ENCODE peak calls at places on chromosomes 7 and 10, in eight cellular contexts. N is GM13977, H is BE2C, R is WTC11, U is psoas muscle, V is neural crest cell, W is left lung, S is HFF-Myc. L is an unnamed sample.

GRCh38 chr7:74191231-74191630 is 17.1 kb downstream of the EIF4H start:
- DNase-seq in N (no peak), H (no peak), R (no peak), U (no peak), V (no peak), W (no peak), S (no peak), L (no peak)

GRCh38 chr10:101752241-101752640 is 23.7 kb downstream of the FGF8 start:
- DNase-seq in N (no peak), H (no peak), R (no peak), U (no peak), V (no peak), W (no peak), S (no peak), L (no peak)

GRCh38 chr7:128810473-128810872 is 18.7 kb downstream of the CCDC136 start:
- DNase-seq in N (no peak), H (no peak), R (no peak), U (no peak), V (no peak), W (no peak), S (no peak), L (no peak)

GRCh38 chr7:155753446-155753965 is 58.8 kb downstream of the SHH start:
- DNase-seq in N (no peak), H (no peak), R (no peak), U (no peak), V (no peak), W (no peak), S (no peak), L (no peak)

GRCh38 chr10:131983780-131984179 is 2.1 kb upstream of the BNIP3 start:
- DNase-seq in N (no peak), H (no peak), R (no peak), U (no peak), V (no peak), W (no peak), S (peak), L (no peak)

GRCh38 chr10:31030216-31030615 is 1.4 kb downstream of the ZNF438 start:
- DNase-seq in N (no peak), H (no peak), R (no peak), U (no peak), V (no peak), W (no peak), S (no peak), L (no peak)

GRCh38 chr7:87920578-87920977 is 13.5 kb upstream of the ADAM22 start:
- DNase-seq in N (no peak), H (no peak), R (peak), U (no peak), V (no peak), W (no peak), S (no peak), L (no peak)

GRCh38 chr10:80477813-80478212 is 23.7 kb downstream of the TSPAN14 start:
- DNase-seq in N (no peak), H (no peak), R (no peak), U (no peak), V (no peak), W (no peak), S (peak), L (no peak)

GRCh38 chr10:112456533-112456932 is 9.5 kb downstream of the VTI1A start:
- DNase-seq in N (no peak), H (no peak), R (no peak), U (no peak), V (no peak), W (no peak), S (no peak), L (no peak)

GRCh38 chr7:139776486-139777303 is 1.1 kb downstream of the HIPK2 start:
- DNase-seq in N (peak), H (peak), R (no peak), U (no peak), V (peak), W (no peak), S (no peak), L (no peak)

GRCh38 chr7:151572136-151572535 is 52.4 kb upstream of the RHEB start:
- DNase-seq in N (no peak), H (no peak), R (no peak), U (no peak), V (no peak), W (no peak), S (no peak), L (no peak)

GRCh38 chr7:152513861-152514770 is 78.3 kb upstream of the KMT2C start:
- DNase-seq in N (no peak), H (no peak), R (no peak), U (no peak), V (no peak), W (no peak), S (no peak), L (no peak)

GRCh38 chr10:70843333-70843732 is 27.6 kb downstream of the SGPL1 start:
- DNase-seq in N (no peak), H (no peak), R (no peak), U (no peak), V (no peak), W (no peak), S (no peak), L (no peak)

GRCh38 chr10:14131261-14131960 is 199.3 kb downstream of the FRMD4A start:
- DNase-seq in N (no peak), H (no peak), R (no peak), U (no peak), V (no peak), W (no peak), S (no peak), L (no peak)

GRCh38 chr7:102262536-102262935 is 24.1 kb upstream of the SH2B2 start:
- DNase-seq in N (no peak), H (no peak), R (no peak), U (no peak), V (no peak), W (no peak), S (no peak), L (no peak)

GRCh38 chr7:152735443-152736004 is 24.0 kb upstream of the ACTR3B start:
- DNase-seq in N (no peak), H (peak), R (no peak), U (no peak), V (no peak), W (no peak), S (peak), L (no peak)

GRCh38 chr10:60222060-60222459 is 167.6 kb downstream of the ANK3 start:
- DNase-seq in N (no peak), H (no peak), R (no peak), U (peak), V (no peak), W (no peak), S (no peak), L (no peak)

GRCh38 chr7:100604078-100604975 is 2.2 kb downstream of the PCOLCE start:
- DNase-seq in N (peak), H (peak), R (peak), U (peak), V (peak), W (peak), S (no peak), L (peak)

GRCh38 chr10:43739171-43739570 is 90.5 kb upstream of the ZNF32 start:
- DNase-seq in N (no peak), H (no peak), R (no peak), U (no peak), V (no peak), W (no peak), S (peak), L (no peak)

GRCh38 chr10:60148266-60148840 is 241.3 kb downstream of the ANK3 start:
- DNase-seq in N (no peak), H (no peak), R (no peak), U (no peak), V (no peak), W (no peak), S (peak), L (no peak)

GRCh38 chr10:7405637-7406036 is 5.2 kb downstream of the SFMBT2 start:
- DNase-seq in N (no peak), H (no peak), R (no peak), U (no peak), V (no peak), W (no peak), S (no peak), L (no peak)

GRCh38 chr10:97851341-97852001 is 1.8 kb downstream of the GOLGA7B start:
- DNase-seq in N (no peak), H (no peak), R (no peak), U (no peak), V (no peak), W (no peak), S (no peak), L (no peak)

GRCh38 chr7:4527988-4528641 is 154.0 kb upstream of the FOXK1 start:
- DNase-seq in N (no peak), H (no peak), R (no peak), U (no peak), V (no peak), W (no peak), S (peak), L (no peak)

GRCh38 chr7:132964886-132965285 is 117.0 kb downstream of the CHCHD3 start:
- DNase-seq in N (no peak), H (no peak), R (no peak), U (no peak), V (no peak), W (no peak), S (no peak), L (no peak)

DNA sequence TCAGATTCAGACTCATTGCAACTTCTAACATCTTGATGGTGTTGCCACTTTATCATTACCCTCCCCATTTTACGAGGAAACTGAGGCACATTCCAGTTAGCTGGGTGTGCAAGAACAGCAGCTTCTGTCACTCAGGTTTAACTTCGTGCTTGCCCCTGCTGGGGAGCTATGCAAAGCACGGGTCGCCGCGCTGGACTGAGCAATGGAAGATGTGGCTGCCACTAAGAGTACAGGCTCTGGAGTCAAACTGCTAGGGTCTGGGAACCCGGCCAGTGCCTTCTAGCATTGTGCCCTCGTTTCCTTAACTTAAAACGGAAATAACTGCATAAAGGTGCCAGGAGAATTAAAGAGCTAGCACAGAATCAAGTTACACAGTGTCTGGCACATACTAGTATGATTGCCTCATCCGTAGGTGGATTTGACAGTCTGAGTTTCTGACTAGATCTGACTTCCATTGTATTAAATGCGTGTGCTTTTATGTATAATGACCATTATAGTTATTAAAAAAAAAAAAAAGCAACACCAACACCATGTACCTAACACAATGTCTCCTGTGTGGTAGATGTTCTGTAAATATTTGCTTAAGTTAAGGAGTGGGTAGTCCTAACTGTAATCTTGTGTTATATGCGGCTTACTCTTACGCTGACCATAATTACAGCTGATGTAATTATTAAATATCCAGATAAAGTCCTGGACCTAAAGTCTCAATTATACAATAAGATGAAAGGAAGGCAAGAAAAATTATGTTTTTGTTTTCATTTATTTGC is 842 bp downstream of the ZNF22 start:
- DNase-seq in N (peak), H (peak), R (no peak), U (peak), V (no peak), W (peak), S (no peak), L (peak)
- TF ChIP-seq CTCF in N (no peak), H (no peak), R (no peak), U (peak), V (peak), W (no peak), S (no peak), L (no peak)

GRCh38 chr7:107128217-107128616 is 40.6 kb upstream of the HBP1 start:
- DNase-seq in N (no peak), H (no peak), R (no peak), U (no peak), V (no peak), W (no peak), S (no peak), L (no peak)
- TF ChIP-seq CTCF in N (no peak), H (no peak), R (no peak), U (no peak), V (no peak), W (no peak), S (no peak), L (no peak)

DNA sequence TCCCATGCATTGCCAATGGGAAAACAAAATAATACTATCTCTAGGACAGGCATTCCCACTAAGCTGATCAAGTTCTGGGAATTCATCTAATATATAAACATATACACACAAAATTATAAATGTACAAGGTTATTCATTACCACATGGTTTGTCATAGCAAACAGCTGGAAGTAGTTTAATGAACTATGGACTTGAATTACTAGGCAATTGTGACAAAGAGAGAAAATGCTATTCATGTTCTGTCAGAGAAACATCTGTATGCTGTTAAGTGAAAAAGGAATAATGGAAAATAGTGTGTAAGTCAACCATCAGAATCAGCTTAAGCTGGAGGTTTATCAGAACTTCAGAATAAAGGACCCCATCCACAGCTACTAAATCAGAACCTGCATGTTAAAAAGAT is 2.8 kb downstream of the ZNF248 start:
- DNase-seq in N (no peak), H (no peak), R (no peak), U (no peak), V (no peak), W (no peak), S (no peak), L (no peak)
- TF ChIP-seq CTCF in N (no peak), H (no peak), R (no peak), U (no peak), V (no peak), W (no peak), S (no peak), L (no peak)

DNA sequence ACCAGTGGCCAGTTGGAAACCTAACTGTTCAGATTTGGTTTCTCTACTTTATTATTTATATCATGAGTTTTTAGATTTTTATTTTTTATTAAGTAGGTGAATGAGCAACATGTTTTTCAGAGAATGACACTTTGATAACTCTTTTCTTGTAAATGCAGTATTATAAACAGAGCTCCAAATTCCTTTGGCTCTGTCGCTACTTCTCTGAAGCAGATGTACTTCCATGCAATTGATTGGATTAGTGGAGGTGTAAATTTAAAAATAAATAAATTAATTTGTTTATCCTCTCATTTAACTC is 34.3 kb upstream of the ICA1 start:
- DNase-seq in N (no peak), H (no peak), R (no peak), U (no peak), V (no peak), W (no peak), S (no peak), L (no peak)
- TF ChIP-seq CTCF in N (no peak), H (no peak), R (no peak), U (no peak), V (no peak), W (no peak), S (no peak), L (no peak)

GRCh38 chr7:45863715-45864114 is 9.2 kb downstream of the CCDC201 start:
- DNase-seq in N (no peak), H (no peak), R (peak), U (no peak), V (no peak), W (no peak), S (no peak), L (no peak)
- TF ChIP-seq CTCF in N (peak), H (no peak), R (no peak), U (no peak), V (peak), W (no peak), S (peak), L (no peak)

DNA sequence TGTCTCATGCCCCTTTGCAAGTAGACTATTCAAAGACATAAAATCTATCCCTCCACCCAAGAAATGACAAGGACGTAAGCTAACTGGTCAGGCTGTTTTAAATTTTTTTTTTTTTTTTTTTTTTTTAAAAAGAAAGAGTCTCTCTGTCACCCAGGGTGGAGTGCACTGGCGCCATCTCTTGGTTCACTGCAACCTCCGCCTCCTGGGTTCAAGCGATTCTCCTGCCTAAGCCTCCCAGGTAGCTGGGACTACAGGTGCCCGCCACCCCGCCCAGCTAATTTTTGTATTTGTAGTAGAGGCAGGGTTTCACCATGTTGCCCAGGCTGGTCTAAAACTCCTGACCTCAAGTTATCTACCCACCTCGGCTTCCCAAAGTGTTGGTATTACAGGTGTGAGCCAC is 11.2 kb downstream of the TRA2A start:
- DNase-seq in N (no peak), H (peak), R (peak), U (no peak), V (no peak), W (no peak), S (no peak), L (no peak)
- TF ChIP-seq CTCF in N (peak), H (peak), R (no peak), U (no peak), V (peak), W (no peak), S (peak), L (no peak)

DNA sequence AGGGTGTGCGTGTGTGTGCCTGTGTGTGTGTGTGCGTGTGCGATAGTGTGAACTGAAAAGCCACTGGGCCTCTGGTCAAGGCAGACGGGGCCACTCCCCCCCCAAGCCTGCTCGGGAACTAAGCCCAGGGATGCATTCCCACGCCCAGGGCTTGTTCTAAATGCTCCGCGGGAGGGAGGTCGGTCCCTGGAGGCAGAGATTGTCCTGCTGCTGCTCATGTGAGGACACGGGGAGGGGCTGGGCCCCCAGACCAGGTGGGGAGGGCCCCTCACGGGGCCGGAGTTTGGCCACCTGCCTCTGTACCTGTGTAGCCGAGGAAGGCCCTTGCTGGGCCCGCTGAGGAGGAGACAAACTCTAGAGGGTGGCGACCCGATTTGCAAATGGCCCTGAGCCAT is 93.9 kb downstream of the PDGFA start:
- DNase-seq in N (no peak), H (peak), R (no peak), U (no peak), V (no peak), W (no peak), S (no peak), L (no peak)
- TF ChIP-seq CTCF in N (no peak), H (no peak), R (no peak), U (no peak), V (no peak), W (no peak), S (no peak), L (no peak)

L was measured in GM13976.